ENCODE peak calls at places on chromosomes 3 and 15, in nine cellular contexts. P, U, C, J, A, H, V, N and T are unnamed samples.

GRCh38 chr3:11477286-11477935 is 166.3 kb downstream of the VGLL4 start:
- DNase-seq in V (no peak), J (no peak), A (no peak), C (no peak), N (no peak), P (peak), H (no peak), U (peak), T (no peak)

GRCh38 chr3:39064646-39065045 is 12.8 kb downstream of the WDR48 start:
- DNase-seq in J (no peak), U (no peak), H (no peak), P (peak), C (no peak), A (no peak), V (no peak), N (no peak), T (no peak)

GRCh38 chr15:85748729-85749128 is 46.0 kb downstream of the KLHL25 start:
- DNase-seq in H (no peak), A (no peak), P (no peak), C (no peak), V (no peak), U (no peak), N (no peak), J (no peak), T (no peak)

GRCh38 chr3:127373701-127374625 is 86.1 kb upstream of the PRR20G start:
- DNase-seq in U (no peak), P (peak), C (no peak), H (no peak), J (no peak), V (no peak), A (no peak), N (peak), T (no peak)

GRCh38 chr3:14803981-14804834 is 14.6 kb upstream of the FGD5 start:
- DNase-seq in V (no peak), U (no peak), A (no peak), H (no peak), P (no peak), J (no peak), C (no peak), N (no peak), T (no peak)

GRCh38 chr3:185424435-185424834 is 61.5 kb downstream of the MAP3K13 start:
- DNase-seq in U (no peak), C (no peak), A (no peak), P (no peak), H (no peak), V (no peak), J (no peak), N (no peak), T (no peak)

GRCh38 chr15:56797720-56798275 is 64.5 kb upstream of the ZNF280D start:
- DNase-seq in A (no peak), H (no peak), N (no peak), C (no peak), U (no peak), J (no peak), V (no peak), P (peak), T (no peak)

GRCh38 chr3:129577356-129577755 is 29.1 kb downstream of the PLXND1 start:
- DNase-seq in U (no peak), V (no peak), N (no peak), A (no peak), H (no peak), C (no peak), P (no peak), J (peak), T (no peak)

GRCh38 chr3:133213942-133214341 is 175.8 kb downstream of the TMEM108 start:
- DNase-seq in A (no peak), H (no peak), P (no peak), U (peak), V (no peak), N (no peak), J (no peak), C (no peak), T (no peak)

GRCh38 chr3:128486692-128487537 is 6.1 kb downstream of the GATA2 start:
- DNase-seq in J (no peak), N (no peak), P (peak), V (no peak), H (no peak), A (no peak), C (no peak), U (no peak), T (no peak)

GRCh38 chr3:56896357-56896756 is 94.6 kb upstream of the ARHGEF3 start:
- DNase-seq in V (no peak), A (no peak), C (no peak), P (no peak), U (no peak), H (no peak), N (no peak), J (no peak), T (no peak)

GRCh38 chr3:40951636-40952035 is 247.7 kb upstream of the CTNNB1 start:
- DNase-seq in N (no peak), A (no peak), J (no peak), P (no peak), V (no peak), H (peak), U (no peak), C (no peak), T (no peak)

GRCh38 chr15:94057305-94057704 is 174.1 kb upstream of the MCTP2 start:
- DNase-seq in U (no peak), H (no peak), V (no peak), C (no peak), P (no peak), N (no peak), A (no peak), J (no peak), T (no peak)

GRCh38 chr3:155778441-155778840 is 27.6 kb downstream of the C3orf33 start:
- DNase-seq in C (no peak), N (no peak), J (no peak), U (no peak), V (no peak), P (no peak), H (peak), A (no peak), T (no peak)

GRCh38 chr3:10396083-10396482 is 75.2 kb upstream of the SEC13 start:
- DNase-seq in C (no peak), H (no peak), J (no peak), N (no peak), A (no peak), V (no peak), P (no peak), U (no peak), T (no peak)